ENCODE peak calls at places on chromosome 17, in seven cellular contexts. W, L, M, S, Q, K and T are unnamed samples.

GRCh38 chr17:16491131-16491702 is 776 bp downstream of the LRRC75A start:
- ATAC-seq in W (no peak), L (no peak), M (peak), S (peak), Q (peak), K (peak), T (peak)

GRCh38 chr17:4507361-4508111 is 8.9 kb downstream of the SPNS2 start:
- ATAC-seq in W (no peak), L (no peak), M (peak), S (no peak), Q (no peak), K (no peak), T (no peak)

GRCh38 chr17:78780852-78781338 is 1.2 kb downstream of the CYTH1 start:
- ATAC-seq in W (peak), L (peak), M (no peak), S (no peak), Q (peak), K (no peak), T (no peak)

GRCh38 chr17:6627019-6627418 is 13.5 kb downstream of the KIAA0753 start:
- ATAC-seq in W (no peak), L (no peak), M (no peak), S (no peak), Q (no peak), K (no peak), T (no peak)

GRCh38 chr17:1736348-1737281 is 6.1 kb upstream of the SERPINF2 start:
- ATAC-seq in W (peak), L (peak), M (peak), S (peak), Q (peak), K (no peak), T (peak)

GRCh38 chr17:57211543-57211942 is 44.8 kb upstream of the MSI2 start:
- ATAC-seq in W (no peak), L (no peak), M (no peak), S (no peak), Q (no peak), K (no peak), T (no peak)

GRCh38 chr17:32806646-32807045 is 70.3 kb downstream of the MYO1D start:
- ATAC-seq in W (no peak), L (no peak), M (peak), S (no peak), Q (no peak), K (no peak), T (no peak)

GRCh38 chr17:64622931-64623654 is 39.0 kb downstream of the SMURF2 start:
- ATAC-seq in W (peak), L (no peak), M (no peak), S (no peak), Q (no peak), K (no peak), T (no peak)

GRCh38 chr17:73013816-73014663 is 78.4 kb downstream of the SLC39A11 start:
- ATAC-seq in W (peak), L (no peak), M (no peak), S (peak), Q (no peak), K (no peak), T (no peak)

GRCh38 chr17:55413825-55414489 is 7.7 kb downstream of the MMD start:
- ATAC-seq in W (no peak), L (no peak), M (no peak), S (no peak), Q (no peak), K (peak), T (no peak)

GRCh38 chr17:38893612-38894011 is 23.8 kb downstream of the LASP1 start:
- ATAC-seq in W (no peak), L (peak), M (peak), S (peak), Q (no peak), K (peak), T (peak)

GRCh38 chr17:3688852-3689261 is 7.1 kb downstream of the P2RX5 start:
- ATAC-seq in W (no peak), L (no peak), M (peak), S (no peak), Q (no peak), K (no peak), T (no peak)

GRCh38 chr17:76208120-76208519 is 32.2 kb downstream of the RNF157 start:
- ATAC-seq in W (no peak), L (peak), M (no peak), S (no peak), Q (no peak), K (peak), T (peak)

GRCh38 chr17:44176257-44176656 is 5.8 kb downstream of the ASB16 start:
- ATAC-seq in W (no peak), L (no peak), M (no peak), S (no peak), Q (peak), K (no peak), T (no peak)

GRCh38 chr17:29384901-29385300 is 5.3 kb upstream of the TAOK1 start:
- ATAC-seq in W (peak), L (no peak), M (no peak), S (no peak), Q (no peak), K (no peak), T (no peak)

GRCh38 chr17:39688945-39689344 is 1.1 kb upstream of the PGAP3 start:
- ATAC-seq in W (no peak), L (no peak), M (no peak), S (no peak), Q (no peak), K (no peak), T (no peak)

GRCh38 chr17:74380086-74380958 is 13.0 kb downstream of the GPR142 start:
- ATAC-seq in W (no peak), L (peak), M (peak), S (peak), Q (no peak), K (peak), T (no peak)

GRCh38 chr17:39852239-39852638 is 11.9 kb downstream of the IKZF3 start:
- ATAC-seq in W (no peak), L (no peak), M (no peak), S (no peak), Q (peak), K (peak), T (peak)

GRCh38 chr17:78101112-78101511 is 27.4 kb downstream of the TMC6 start:
- ATAC-seq in W (no peak), L (no peak), M (no peak), S (no peak), Q (no peak), K (no peak), T (no peak)